ENCODE peak calls at places on chromosomes 13 and 19, in five cellular contexts. One of them, this sample, is unnamed.

GRCh38 chr19:53158119-53158656 is 665 bp downstream of the ZNF347 start:
- DNase-seq in dermis microvascular lymphatic vessel endothelial cell: peak; percentile 18
- DNase-seq in astrocyte of the spinal cord: peak; percentile 36
- DNase-seq in stimulated activated CD4-positive, alpha-beta T cell treated with anti-CD3 and anti-CD28 coated beads, Interleukin-1b, Interleukin-23, amount 100 ng/mL, for 4 hours: peak; percentile 25
- DNase-seq in activated B cell treated with CpG ODN at 0.5 μM for 24 hours: peak; percentile 32
- DNase-seq in this sample: peak; percentile 58

GRCh38 chr13:19836472-19836871 is 27.0 kb downstream of the ZMYM5 start:
- DNase-seq in activated B cell treated with CpG ODN at 0.5 μM for 24 hours: no peak
- DNase-seq in dermis microvascular lymphatic vessel endothelial cell: no peak
- DNase-seq in stimulated activated CD4-positive, alpha-beta T cell treated with anti-CD3 and anti-CD28 coated beads, Interleukin-1b, Interleukin-23, amount 100 ng/mL, for 4 hours: no peak
- DNase-seq in astrocyte of the spinal cord: peak; percentile 12
- DNase-seq in this sample: no peak

GRCh38 chr19:38683393-38684077 is 36.1 kb downstream of the ACTN4 start:
- DNase-seq in activated B cell treated with CpG ODN at 0.5 μM for 24 hours: peak; percentile 34
- DNase-seq in stimulated activated CD4-positive, alpha-beta T cell treated with anti-CD3 and anti-CD28 coated beads, Interleukin-1b, Interleukin-23, amount 100 ng/mL, for 4 hours: no peak
- DNase-seq in astrocyte of the spinal cord: peak; percentile 97
- DNase-seq in dermis microvascular lymphatic vessel endothelial cell: peak; percentile 93
- DNase-seq in this sample: peak; percentile 90

GRCh38 chr19:15550847-15551182 is 42.5 kb downstream of the CYP4F22 start:
- DNase-seq in activated B cell treated with CpG ODN at 0.5 μM for 24 hours: no peak
- DNase-seq in astrocyte of the spinal cord: no peak
- DNase-seq in dermis microvascular lymphatic vessel endothelial cell: peak; percentile 5
- DNase-seq in stimulated activated CD4-positive, alpha-beta T cell treated with anti-CD3 and anti-CD28 coated beads, Interleukin-1b, Interleukin-23, amount 100 ng/mL, for 4 hours: no peak
- DNase-seq in this sample: no peak

GRCh38 chr19:30049844-30050667 is 108.0 kb downstream of the URI1 start:
- DNase-seq in activated B cell treated with CpG ODN at 0.5 μM for 24 hours: no peak
- DNase-seq in dermis microvascular lymphatic vessel endothelial cell: no peak
- DNase-seq in stimulated activated CD4-positive, alpha-beta T cell treated with anti-CD3 and anti-CD28 coated beads, Interleukin-1b, Interleukin-23, amount 100 ng/mL, for 4 hours: no peak
- DNase-seq in astrocyte of the spinal cord: no peak
- DNase-seq in this sample: no peak

GRCh38 chr19:14475251-14476073 is at the start of gene PTGER1:
- DNase-seq in activated B cell treated with CpG ODN at 0.5 μM for 24 hours: no peak
- DNase-seq in dermis microvascular lymphatic vessel endothelial cell: peak; percentile 27
- DNase-seq in stimulated activated CD4-positive, alpha-beta T cell treated with anti-CD3 and anti-CD28 coated beads, Interleukin-1b, Interleukin-23, amount 100 ng/mL, for 4 hours: no peak
- DNase-seq in astrocyte of the spinal cord: peak; percentile 23
- DNase-seq in this sample: no peak

GRCh38 chr19:48341515-48342413 is 16.4 kb downstream of the EMP3 start:
- DNase-seq in astrocyte of the spinal cord: no peak
- DNase-seq in stimulated activated CD4-positive, alpha-beta T cell treated with anti-CD3 and anti-CD28 coated beads, Interleukin-1b, Interleukin-23, amount 100 ng/mL, for 4 hours: no peak
- DNase-seq in activated B cell treated with CpG ODN at 0.5 μM for 24 hours: no peak
- DNase-seq in dermis microvascular lymphatic vessel endothelial cell: no peak
- DNase-seq in this sample: no peak

GRCh38 chr13:26488236-26489028 is 69.1 kb upstream of the WASF3 start:
- DNase-seq in activated B cell treated with CpG ODN at 0.5 μM for 24 hours: no peak
- DNase-seq in dermis microvascular lymphatic vessel endothelial cell: no peak
- DNase-seq in stimulated activated CD4-positive, alpha-beta T cell treated with anti-CD3 and anti-CD28 coated beads, Interleukin-1b, Interleukin-23, amount 100 ng/mL, for 4 hours: no peak
- DNase-seq in astrocyte of the spinal cord: no peak
- DNase-seq in this sample: no peak

GRCh38 chr19:44820648-44821609 is 12.0 kb downstream of the BCAM start:
- DNase-seq in activated B cell treated with CpG ODN at 0.5 μM for 24 hours: no peak
- DNase-seq in stimulated activated CD4-positive, alpha-beta T cell treated with anti-CD3 and anti-CD28 coated beads, Interleukin-1b, Interleukin-23, amount 100 ng/mL, for 4 hours: no peak
- DNase-seq in dermis microvascular lymphatic vessel endothelial cell: peak; percentile 46
- DNase-seq in astrocyte of the spinal cord: no peak
- DNase-seq in this sample: no peak

GRCh38 chr19:6448045-6448444 is 11.5 kb downstream of the SLC25A23 start:
- DNase-seq in dermis microvascular lymphatic vessel endothelial cell: no peak
- DNase-seq in activated B cell treated with CpG ODN at 0.5 μM for 24 hours: no peak
- DNase-seq in stimulated activated CD4-positive, alpha-beta T cell treated with anti-CD3 and anti-CD28 coated beads, Interleukin-1b, Interleukin-23, amount 100 ng/mL, for 4 hours: no peak
- DNase-seq in astrocyte of the spinal cord: no peak
- DNase-seq in this sample: no peak

GRCh38 chr19:49086296-49086695 is 1.0 kb downstream of the SNRNP70 start:
- DNase-seq in dermis microvascular lymphatic vessel endothelial cell: no peak
- DNase-seq in activated B cell treated with CpG ODN at 0.5 μM for 24 hours: no peak
- DNase-seq in astrocyte of the spinal cord: no peak
- DNase-seq in stimulated activated CD4-positive, alpha-beta T cell treated with anti-CD3 and anti-CD28 coated beads, Interleukin-1b, Interleukin-23, amount 100 ng/mL, for 4 hours: no peak
- DNase-seq in this sample: no peak

GRCh38 chr19:46599716-46600392 is 1.3 kb upstream of the CALM3 start:
- DNase-seq in stimulated activated CD4-positive, alpha-beta T cell treated with anti-CD3 and anti-CD28 coated beads, Interleukin-1b, Interleukin-23, amount 100 ng/mL, for 4 hours: no peak
- DNase-seq in dermis microvascular lymphatic vessel endothelial cell: peak; percentile 24
- DNase-seq in activated B cell treated with CpG ODN at 0.5 μM for 24 hours: no peak
- DNase-seq in astrocyte of the spinal cord: no peak
- DNase-seq in this sample: peak; percentile 34

GRCh38 chr13:112575680-112576079 is 12.3 kb downstream of the TUBGCP3 start:
- DNase-seq in stimulated activated CD4-positive, alpha-beta T cell treated with anti-CD3 and anti-CD28 coated beads, Interleukin-1b, Interleukin-23, amount 100 ng/mL, for 4 hours: no peak
- DNase-seq in astrocyte of the spinal cord: no peak
- DNase-seq in dermis microvascular lymphatic vessel endothelial cell: no peak
- DNase-seq in activated B cell treated with CpG ODN at 0.5 μM for 24 hours: no peak
- DNase-seq in this sample: no peak

GRCh38 chr19:57068921-57069697 is 50.7 kb upstream of the USP29 start:
- DNase-seq in activated B cell treated with CpG ODN at 0.5 μM for 24 hours: no peak
- DNase-seq in dermis microvascular lymphatic vessel endothelial cell: no peak
- DNase-seq in stimulated activated CD4-positive, alpha-beta T cell treated with anti-CD3 and anti-CD28 coated beads, Interleukin-1b, Interleukin-23, amount 100 ng/mL, for 4 hours: no peak
- DNase-seq in astrocyte of the spinal cord: no peak
- DNase-seq in this sample: peak; percentile 6

GRCh38 chr13:39963612-39964011 is 308.1 kb downstream of the COG6 start:
- DNase-seq in stimulated activated CD4-positive, alpha-beta T cell treated with anti-CD3 and anti-CD28 coated beads, Interleukin-1b, Interleukin-23, amount 100 ng/mL, for 4 hours: no peak
- DNase-seq in astrocyte of the spinal cord: no peak
- DNase-seq in dermis microvascular lymphatic vessel endothelial cell: no peak
- DNase-seq in activated B cell treated with CpG ODN at 0.5 μM for 24 hours: no peak
- DNase-seq in this sample: no peak

GRCh38 chr19:18202759-18203407 is 959 bp downstream of the RAB3A start:
- DNase-seq in astrocyte of the spinal cord: no peak
- DNase-seq in dermis microvascular lymphatic vessel endothelial cell: no peak
- DNase-seq in stimulated activated CD4-positive, alpha-beta T cell treated with anti-CD3 and anti-CD28 coated beads, Interleukin-1b, Interleukin-23, amount 100 ng/mL, for 4 hours: no peak
- DNase-seq in activated B cell treated with CpG ODN at 0.5 μM for 24 hours: peak; percentile 34
- DNase-seq in this sample: peak; percentile 67